ENCODE peak calls at places on chromosomes 1 and 21, in four cellular contexts. One of them, this sample, is unnamed.

GRCh38 chr1:99766378-99766800 is at the start of gene FRRS1:
- DNase-seq in heart left ventricle: peak
- DNase-seq in GM04504: peak
- DNase-seq in endothelial cell: peak
- DNase-seq in this sample: peak

GRCh38 chr1:198679535-198680173 is 40.8 kb downstream of the PTPRC start:
- DNase-seq in heart left ventricle: no peak
- DNase-seq in GM04504: no peak
- DNase-seq in endothelial cell: no peak
- DNase-seq in this sample: no peak

GRCh38 chr1:235075121-235075954 is 53.3 kb downstream of the TOMM20 start:
- DNase-seq in heart left ventricle: peak
- DNase-seq in GM04504: peak
- DNase-seq in endothelial cell: no peak
- DNase-seq in this sample: peak

GRCh38 chr1:45012639-45013278 is 705 bp downstream of the UROD start:
- DNase-seq in heart left ventricle: peak
- DNase-seq in GM04504: peak
- DNase-seq in endothelial cell: peak
- DNase-seq in this sample: peak

GRCh38 chr1:48851638-48852037 is 74.9 kb upstream of the BEND5 start:
- DNase-seq in heart left ventricle: no peak
- DNase-seq in GM04504: peak
- DNase-seq in endothelial cell: no peak
- DNase-seq in this sample: no peak

GRCh38 chr1:41629571-41629970 is 145.1 kb upstream of the EDN2 start:
- DNase-seq in heart left ventricle: no peak
- DNase-seq in GM04504: peak
- DNase-seq in endothelial cell: no peak
- DNase-seq in this sample: no peak

GRCh38 chr1:200960948-200961340 is 62.6 kb downstream of the KIF21B start:
- DNase-seq in heart left ventricle: no peak
- DNase-seq in GM04504: no peak
- DNase-seq in endothelial cell: no peak
- DNase-seq in this sample: no peak

GRCh38 chr1:182394055-182394775 is 2.6 kb upstream of the GLUL start:
- DNase-seq in heart left ventricle: peak
- DNase-seq in GM04504: no peak
- DNase-seq in endothelial cell: no peak
- DNase-seq in this sample: no peak

GRCh38 chr1:163046071-163046470 is 23.1 kb upstream of the RGS4 start:
- DNase-seq in heart left ventricle: no peak
- DNase-seq in GM04504: peak
- DNase-seq in endothelial cell: no peak
- DNase-seq in this sample: no peak

GRCh38 chr21:46634966-46635323 is 529 bp upstream of the PRMT2 start:
- DNase-seq in heart left ventricle: peak
- DNase-seq in GM04504: peak
- DNase-seq in endothelial cell: no peak
- DNase-seq in this sample: peak

GRCh38 chr1:22662986-22663408 is 10.0 kb downstream of the C1QB start:
- DNase-seq in heart left ventricle: no peak
- DNase-seq in GM04504: no peak
- DNase-seq in endothelial cell: no peak
- DNase-seq in this sample: no peak